ENCODE peak calls at places on chromosomes 1 and 21, in four cellular contexts. Y, H, P and J are unnamed samples.

GRCh38 chr1:190957565-190957964 is 479.9 kb upstream of the BRINP3 start:
- DNase-seq in Y (no peak), H (no peak), P (no peak), J (no peak)

GRCh38 chr1:223708651-223709268 is 3.6 kb upstream of the CAPN2 start:
- DNase-seq in Y (no peak), H (no peak), P (no peak), J (no peak)

GRCh38 chr1:41784516-41785279 is 134.0 kb downstream of the HIVEP3 start:
- DNase-seq in Y (no peak), H (no peak), P (no peak), J (no peak)

GRCh38 chr1:172343246-172344099 is 77.0 kb upstream of the C1orf105 start:
- DNase-seq in Y (no peak), H (no peak), P (no peak), J (no peak)

GRCh38 chr21:14982336-14982735 is 82.5 kb downstream of the NRIP1 start:
- DNase-seq in Y (no peak), H (no peak), P (no peak), J (no peak)

GRCh38 chr1:202786804-202787203 is 21.4 kb downstream of the KDM5B start:
- DNase-seq in Y (no peak), H (no peak), P (no peak), J (no peak)

GRCh38 chr21:26844258-26845065 is 747 bp downstream of the ADAMTS1 start:
- DNase-seq in Y (no peak), H (peak; percentile 49), P (no peak), J (no peak)

GRCh38 chr1:93180723-93181613 is at the start of gene CCDC18:
- DNase-seq in Y (peak; percentile 21), H (no peak), P (peak; percentile 24), J (peak; percentile 56)

GRCh38 chr1:177411371-177411770 is 240.6 kb downstream of the BRINP2 start:
- DNase-seq in Y (no peak), H (no peak), P (no peak), J (no peak)

GRCh38 chr1:46903481-46903880 is 37.8 kb downstream of the CYP4A11 start:
- DNase-seq in Y (no peak), H (no peak), P (no peak), J (no peak)

GRCh38 chr1:241695454-241696171 is 43.5 kb downstream of the WDR64 start:
- DNase-seq in Y (no peak), H (no peak), P (no peak), J (no peak)

GRCh38 chr21:43808367-43808766 is 19.0 kb downstream of the RRP1 start:
- DNase-seq in Y (no peak), H (no peak), P (no peak), J (no peak)

GRCh38 chr1:150973258-150973825 is 1.3 kb downstream of the CERS2 start:
- DNase-seq in Y (no peak), H (no peak), P (no peak), J (no peak)

GRCh38 chr1:200279810-200280411 is 129.9 kb downstream of the ZNF281 start:
- DNase-seq in Y (peak; percentile 64), H (peak; percentile 80), P (peak; percentile 69), J (no peak)

GRCh38 chr1:206658264-206658980 is 23.1 kb downstream of the DYRK3 start:
- DNase-seq in Y (no peak), H (peak; percentile 79), P (peak; percentile 92), J (no peak)

GRCh38 chr1:85936057-85936456 is 220.5 kb downstream of the COL24A1 start:
- DNase-seq in Y (no peak), H (no peak), P (no peak), J (no peak)

GRCh38 chr1:210899676-210900075 is 234.3 kb downstream of the KCNH1 start:
- DNase-seq in Y (no peak), H (no peak), P (no peak), J (no peak)

GRCh38 chr1:78104322-78104721 is 58.6 kb downstream of the GIPC2 start:
- DNase-seq in Y (no peak), H (no peak), P (no peak), J (no peak)

GRCh38 chr1:78102916-78103315 is 57.1 kb downstream of the GIPC2 start:
- DNase-seq in Y (no peak), H (no peak), P (no peak), J (no peak)

GRCh38 chr1:78102082-78102481 is 56.3 kb downstream of the GIPC2 start:
- DNase-seq in Y (no peak), H (no peak), P (no peak), J (no peak)

GRCh38 chr1:78101051-78101450 is 55.3 kb downstream of the GIPC2 start:
- DNase-seq in Y (no peak), H (no peak), P (no peak), J (no peak)

GRCh38 chr1:78101514-78101913 is 55.7 kb downstream of the GIPC2 start:
- DNase-seq in Y (peak; percentile 8), H (no peak), P (no peak), J (no peak)
- TF ChIP-seq CREM in Y (no peak), H (no peak), P (no peak), J (no peak)

DNA sequence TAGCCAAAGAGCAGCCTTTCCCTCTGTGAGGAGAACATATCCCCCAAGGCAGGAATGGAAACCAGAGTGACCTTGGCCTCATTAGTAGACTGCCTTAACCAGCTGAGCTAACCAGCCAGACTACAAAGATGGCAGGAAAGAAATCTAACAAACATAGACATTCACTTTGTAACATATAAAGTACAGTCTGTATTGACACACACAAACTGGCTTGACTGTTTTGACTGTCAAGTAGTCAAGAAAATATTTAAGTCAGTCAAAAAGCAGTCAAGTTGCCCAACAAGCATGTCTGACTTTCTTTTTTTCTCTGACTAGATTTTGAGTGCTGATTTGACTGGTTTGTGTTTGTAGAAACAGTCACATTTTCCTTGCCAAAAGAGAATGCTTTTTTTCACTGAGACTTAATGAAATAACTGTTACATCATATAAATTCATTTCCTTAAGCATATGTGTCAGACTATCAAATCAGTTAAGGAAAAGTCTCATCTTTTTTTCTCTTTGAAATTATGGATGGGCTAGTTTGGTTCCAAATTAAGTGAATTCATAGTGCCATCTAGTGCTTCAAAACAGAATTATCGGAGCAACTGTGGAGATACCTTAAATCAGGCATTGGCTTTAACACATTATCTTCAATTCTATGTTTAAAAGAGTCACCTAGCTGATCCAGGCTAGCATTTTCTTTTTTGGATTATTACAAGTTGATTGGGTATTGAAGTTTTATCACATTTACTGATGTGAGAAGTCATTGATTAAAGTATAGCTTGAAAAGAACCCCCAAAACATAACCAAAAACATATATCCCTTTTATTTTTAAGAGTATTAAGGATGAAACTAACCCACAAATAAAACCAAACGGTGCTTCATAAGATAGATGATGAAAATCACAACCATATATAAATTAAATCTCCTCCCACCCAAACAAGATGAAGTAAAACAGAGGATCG is 75.0 kb downstream of the ATP6V1G3 start:
- DNase-seq in Y (peak; percentile 28), H (no peak), P (no peak), J (no peak)
- TF ChIP-seq CREM in Y (no peak), H (no peak), P (no peak), J (no peak)

GRCh38 chr1:71918630-71919029 is 363.7 kb downstream of the NEGR1 start:
- DNase-seq in Y (no peak), H (no peak), P (no peak), J (no peak)
- TF ChIP-seq CREM in Y (no peak), H (no peak), P (no peak), J (no peak)

GRCh38 chr1:19185976-19186375 is 24.1 kb downstream of the UBR4 start:
- DNase-seq in Y (no peak), H (no peak), P (no peak), J (no peak)

GRCh38 chr1:19179597-19180271 is 30.3 kb downstream of the UBR4 start:
- DNase-seq in Y (peak; percentile 33), H (no peak), P (peak; percentile 56), J (no peak)

GRCh38 chr1:19177811-19178210 is 32.3 kb downstream of the UBR4 start:
- DNase-seq in Y (no peak), H (no peak), P (no peak), J (no peak)

GRCh38 chr1:19178734-19179398 is 31.2 kb downstream of the UBR4 start:
- DNase-seq in Y (no peak), H (no peak), P (no peak), J (no peak)

GRCh38 chr1:19182223-19182622 is 27.8 kb downstream of the UBR4 start:
- DNase-seq in Y (no peak), H (no peak), P (no peak), J (no peak)
- TF ChIP-seq CREM in Y (no peak), H (no peak), P (no peak), J (no peak)

GRCh38 chr1:229158317-229159294 is 112.3 kb upstream of the RAB4A start:
- DNase-seq in Y (no peak), H (no peak), P (no peak), J (no peak)

GRCh38 chr1:229155472-229155871 is 115.4 kb upstream of the RAB4A start:
- DNase-seq in Y (no peak), H (no peak), P (no peak), J (no peak)

GRCh38 chr1:229159668-229160544 is 111.0 kb upstream of the RAB4A start:
- DNase-seq in Y (peak; percentile 30), H (no peak), P (no peak), J (no peak)

GRCh38 chr1:229153955-229154548 is 116.9 kb upstream of the RAB4A start:
- DNase-seq in Y (no peak), H (no peak), P (no peak), J (no peak)

GRCh38 chr1:229156819-229157218 is 114.1 kb upstream of the RAB4A start:
- DNase-seq in Y (peak; percentile 58), H (peak; percentile 18), P (no peak), J (no peak)
- TF ChIP-seq CREM in Y (no peak), H (no peak), P (no peak), J (no peak)